ENCODE peak calls at places on chromosomes 7 and 10, in five cellular contexts. O is left ventricle myocardium inferior, E is right lobe of liver, T is testis, A is osteocyte. R is an unnamed sample.

GRCh38 chr10:69405221-69405620 is 11.5 kb downstream of the TACR2 start:
- DNase-seq in O (no peak), E (no peak), T (no peak), A (no peak), R (no peak)

GRCh38 chr7:141789917-141790316 is at the start of gene TAS2R5:
- DNase-seq in O (no peak), E (no peak), T (no peak), A (no peak), R (no peak)

GRCh38 chr10:3817002-3817401 is 32.0 kb upstream of the KLF6 start:
- DNase-seq in O (no peak), E (no peak), T (no peak), A (no peak), R (no peak)

GRCh38 chr7:120873367-120873766 is 15.4 kb upstream of the TSPAN12 start:
- DNase-seq in O (no peak), E (no peak), T (no peak), A (no peak), R (no peak)

GRCh38 chr7:1200045-1200444 is 32.6 kb upstream of the UNCX start:
- DNase-seq in O (no peak), E (no peak), T (no peak), A (no peak), R (no peak)

GRCh38 chr7:1274121-1274875 is 41.6 kb downstream of the UNCX start:
- DNase-seq in O (no peak), E (no peak), T (no peak), A (no peak), R (no peak)

GRCh38 chr10:95295031-95295755 is 4.4 kb upstream of the PDLIM1 start:
- DNase-seq in O (peak), E (peak), T (peak), A (no peak), R (no peak)

GRCh38 chr7:130154131-130154500 is 51.1 kb downstream of the TMEM209 start:
- DNase-seq in O (no peak), E (no peak), T (no peak), A (peak), R (no peak)

GRCh38 chr10:1142596-1142995 is 86.4 kb downstream of the WDR37 start:
- DNase-seq in O (no peak), E (no peak), T (no peak), A (peak), R (no peak)

GRCh38 chr10:30013684-30014246 is 45.6 kb downstream of the JCAD start:
- DNase-seq in O (peak), E (peak), T (peak), A (no peak), R (no peak)

GRCh38 chr10:106571216-106571954 is 593.1 kb downstream of the SORCS1 start:
- DNase-seq in O (no peak), E (no peak), T (no peak), A (no peak), R (no peak)

GRCh38 chr7:768881-769504 is 41.9 kb upstream of the PRKAR1B start:
- DNase-seq in O (peak), E (no peak), T (peak), A (no peak), R (no peak)

GRCh38 chr10:121113385-121113696 is 262.2 kb downstream of the WDR11 start:
- DNase-seq in O (no peak), E (no peak), T (no peak), A (no peak), R (no peak)

GRCh38 chr7:157996359-157997079 is 591.1 kb downstream of the PTPRN2 start:
- DNase-seq in O (no peak), E (no peak), T (peak), A (no peak), R (peak)

GRCh38 chr7:137753067-137753466 is 93.7 kb downstream of the DGKI start:
- DNase-seq in O (no peak), E (no peak), T (no peak), A (no peak), R (no peak)

GRCh38 chr7:157704365-157704764 is 367.6 kb downstream of the DNAJB6 start:
- DNase-seq in O (no peak), E (no peak), T (no peak), A (no peak), R (no peak)

GRCh38 chr10:29480281-29480954 is 154.4 kb downstream of the SVIL start:
- DNase-seq in O (no peak), E (no peak), T (no peak), A (peak), R (no peak)

GRCh38 chr10:121595321-121595805 is 2.9 kb downstream of the FGFR2 start:
- DNase-seq in O (no peak), E (no peak), T (no peak), A (no peak), R (no peak)

GRCh38 chr7:834277-834676 is 2.0 kb downstream of the SUN1 start:
- DNase-seq in O (no peak), E (no peak), T (no peak), A (no peak), R (no peak)

GRCh38 chr10:49367600-49367999 is 28.3 kb downstream of the DRGX start:
- DNase-seq in O (no peak), E (no peak), T (no peak), A (peak), R (no peak)

GRCh38 chr10:31769564-31769963 is 159.1 kb downstream of the ARHGAP12 start:
- DNase-seq in O (no peak), E (no peak), T (no peak), A (no peak), R (no peak)

GRCh38 chr7:4862156-4862555 is 326 bp upstream of the PAPOLB start:
- DNase-seq in O (no peak), E (no peak), T (no peak), A (no peak), R (no peak)

GRCh38 chr10:75226656-75227055 is 9.1 kb downstream of the COMTD1 start:
- DNase-seq in O (no peak), E (peak), T (no peak), A (no peak), R (no peak)

GRCh38 chr7:49644402-49645166 is 128.9 kb upstream of the VWC2 start:
- DNase-seq in O (no peak), E (no peak), T (no peak), A (no peak), R (no peak)

GRCh38 chr7:114392686-114393085 is 21.9 kb upstream of the FOXP2 start:
- DNase-seq in O (no peak), E (no peak), T (no peak), A (no peak), R (no peak)

GRCh38 chr10:69506834-69507643 is 55.8 kb downstream of the TSPAN15 start:
- DNase-seq in O (no peak), E (no peak), T (peak), A (peak), R (no peak)

GRCh38 chr7:22607180-22607579 is 107.2 kb upstream of the STEAP1B start:
- DNase-seq in O (no peak), E (no peak), T (no peak), A (no peak), R (no peak)

GRCh38 chr10:133313192-133313591 is 4.5 kb downstream of the ZNF511 start:
- DNase-seq in O (no peak), E (no peak), T (no peak), A (no peak), R (no peak)

GRCh38 chr7:121081327-121081936 is 92.9 kb downstream of the CPED1 start:
- DNase-seq in O (no peak), E (no peak), T (no peak), A (no peak), R (no peak)

GRCh38 chr7:94400643-94401042 is 5.9 kb downstream of the COL1A2 start:
- DNase-seq in O (no peak), E (no peak), T (no peak), A (no peak), R (no peak)

GRCh38 chr10:118669020-118669766 is 73.7 kb upstream of the PRLHR start:
- DNase-seq in O (no peak), E (no peak), T (peak), A (no peak), R (no peak)

GRCh38 chr7:121083138-121083789 is 94.8 kb downstream of the CPED1 start:
- DNase-seq in O (no peak), E (no peak), T (no peak), A (no peak), R (no peak)

GRCh38 chr7:113629244-113629643 is 289.6 kb downstream of the PPP1R3A start:
- DNase-seq in O (no peak), E (no peak), T (no peak), A (no peak), R (no peak)

DNA sequence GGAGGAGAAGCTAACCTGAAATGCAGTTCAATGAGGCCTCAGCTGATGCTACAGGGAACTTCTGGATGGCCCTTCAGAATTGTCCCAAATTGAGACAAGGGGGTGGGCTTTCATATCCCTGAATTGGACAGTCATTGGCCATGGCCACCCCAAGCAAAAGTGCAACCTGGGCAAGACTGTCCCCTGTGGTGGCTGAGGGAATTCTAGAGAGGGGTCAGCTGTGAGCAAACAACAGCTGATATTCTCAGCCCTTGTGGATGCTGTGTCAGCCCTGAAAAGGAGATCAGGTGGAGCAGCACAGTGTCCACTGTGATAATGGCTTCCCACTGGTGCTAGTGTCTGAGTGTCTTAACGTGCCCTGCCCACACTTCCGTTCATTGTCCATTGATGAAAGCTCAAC is 76.6 kb downstream of the SLC16A9 start:
- DNase-seq in O (no peak), E (no peak), T (no peak), A (no peak), R (no peak)
- TF ChIP-seq CTCF in O (no peak), E (no peak), T (no peak), A (no peak), R (no peak)

DNA sequence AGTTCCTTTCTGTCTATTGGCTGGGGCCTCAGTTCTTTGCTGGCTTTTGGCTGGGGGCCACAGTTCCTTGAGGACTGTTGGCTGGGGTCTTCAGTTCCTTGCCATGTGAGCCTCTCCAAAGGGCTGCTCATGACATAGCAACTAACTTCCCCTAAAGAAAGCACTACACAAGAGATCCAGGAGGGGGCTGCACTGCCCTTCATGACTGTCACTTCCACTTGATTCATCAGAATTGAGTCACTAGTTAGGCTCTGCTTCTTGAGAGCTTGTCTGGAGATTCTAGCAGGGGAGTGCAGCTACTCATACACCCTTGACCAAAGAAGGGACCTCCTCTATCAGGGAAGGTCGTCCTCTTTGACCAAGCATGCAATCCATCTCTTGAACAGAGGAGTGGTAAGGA is 38.0 kb upstream of the MKX start:
- DNase-seq in O (no peak), E (no peak), T (no peak), A (no peak), R (peak)
- TF ChIP-seq CTCF in O (peak), E (peak), T (no peak), A (peak), R (peak)

DNA sequence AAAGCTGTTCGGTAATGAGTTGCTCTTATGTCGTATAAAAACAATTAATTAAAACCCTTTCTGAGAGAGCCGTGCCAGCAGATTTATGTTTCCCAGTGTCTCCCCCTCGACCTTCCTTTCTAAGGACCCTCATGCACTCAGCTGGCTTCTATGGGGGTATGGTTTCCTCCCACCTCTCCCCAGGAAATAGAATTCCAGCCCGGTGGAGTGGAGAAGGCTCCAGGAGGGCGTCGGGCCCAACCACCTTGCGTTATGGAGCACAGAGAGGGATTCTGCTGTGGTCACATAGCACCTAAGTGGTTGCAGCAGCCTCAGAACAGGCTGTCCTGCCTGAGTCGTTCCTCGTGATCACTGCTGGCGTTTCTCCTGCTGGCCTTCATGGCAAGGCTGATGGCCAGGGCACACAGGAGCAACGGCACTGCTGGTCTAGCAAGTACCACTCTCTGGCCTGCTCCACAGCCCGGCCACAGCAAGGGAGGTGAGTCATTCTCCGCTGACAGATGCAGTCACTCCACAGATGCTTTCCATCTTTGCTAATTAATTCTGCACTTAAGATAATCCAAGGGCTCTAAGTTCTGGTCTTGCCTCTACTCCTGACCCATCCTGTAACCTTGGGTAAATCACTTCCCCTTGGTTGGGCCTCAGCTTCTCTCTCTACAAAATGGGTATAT is 244.2 kb downstream of the RPS24 start:
- DNase-seq in O (peak), E (no peak), T (peak), A (no peak), R (no peak)
- TF ChIP-seq CTCF in O (no peak), E (no peak), T (no peak), A (no peak), R (no peak)

GRCh38 chr10:78109210-78109609 is 75.5 kb downstream of the RPS24 start:
- DNase-seq in O (no peak), E (no peak), T (no peak), A (no peak), R (no peak)
- TF ChIP-seq CTCF in O (no peak), E (no peak), T (no peak), A (no peak), R (no peak)

DNA sequence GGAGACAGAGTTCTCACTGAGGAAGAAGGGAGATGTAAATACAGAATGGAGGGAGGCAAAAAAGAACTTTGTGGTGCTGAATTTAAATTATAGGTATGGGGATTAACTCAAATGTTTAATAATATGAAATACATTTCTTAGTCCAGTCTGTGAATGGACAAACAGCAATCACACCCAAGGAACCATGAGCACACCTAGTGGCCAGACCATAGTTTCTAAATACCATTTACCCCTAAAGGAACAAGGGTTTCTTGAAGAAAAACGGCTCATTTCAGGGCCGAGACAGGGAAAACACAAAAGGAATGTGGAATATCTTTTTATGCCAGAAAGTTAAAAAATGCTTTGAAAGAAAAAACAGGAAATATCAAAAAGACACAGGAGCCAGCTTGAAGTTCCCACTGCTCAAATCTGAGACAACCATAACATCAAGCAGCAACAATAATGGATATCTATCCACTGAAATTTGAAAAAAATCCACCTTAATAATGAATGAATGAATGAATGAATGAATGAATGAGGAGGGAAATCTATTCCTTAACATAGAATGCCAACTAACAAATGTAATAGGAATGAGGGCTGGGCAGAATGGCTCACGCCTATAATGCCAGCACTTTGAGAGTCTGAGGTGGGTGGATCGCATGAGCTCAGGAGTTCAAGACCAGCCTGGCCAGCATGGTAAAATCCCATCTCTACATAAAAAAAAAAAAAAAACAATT is 8.6 kb downstream of the IPMK start:
- DNase-seq in O (no peak), E (no peak), T (no peak), A (no peak), R (no peak)
- TF ChIP-seq CTCF in O (no peak), E (no peak), T (no peak), A (peak), R (peak)

GRCh38 chr7:12102101-12102500 is 109.0 kb upstream of the TMEM106B start:
- DNase-seq in O (no peak), E (no peak), T (no peak), A (no peak), R (no peak)
- TF ChIP-seq CTCF in O (no peak), E (no peak), T (no peak), A (no peak), R (no peak)

DNA sequence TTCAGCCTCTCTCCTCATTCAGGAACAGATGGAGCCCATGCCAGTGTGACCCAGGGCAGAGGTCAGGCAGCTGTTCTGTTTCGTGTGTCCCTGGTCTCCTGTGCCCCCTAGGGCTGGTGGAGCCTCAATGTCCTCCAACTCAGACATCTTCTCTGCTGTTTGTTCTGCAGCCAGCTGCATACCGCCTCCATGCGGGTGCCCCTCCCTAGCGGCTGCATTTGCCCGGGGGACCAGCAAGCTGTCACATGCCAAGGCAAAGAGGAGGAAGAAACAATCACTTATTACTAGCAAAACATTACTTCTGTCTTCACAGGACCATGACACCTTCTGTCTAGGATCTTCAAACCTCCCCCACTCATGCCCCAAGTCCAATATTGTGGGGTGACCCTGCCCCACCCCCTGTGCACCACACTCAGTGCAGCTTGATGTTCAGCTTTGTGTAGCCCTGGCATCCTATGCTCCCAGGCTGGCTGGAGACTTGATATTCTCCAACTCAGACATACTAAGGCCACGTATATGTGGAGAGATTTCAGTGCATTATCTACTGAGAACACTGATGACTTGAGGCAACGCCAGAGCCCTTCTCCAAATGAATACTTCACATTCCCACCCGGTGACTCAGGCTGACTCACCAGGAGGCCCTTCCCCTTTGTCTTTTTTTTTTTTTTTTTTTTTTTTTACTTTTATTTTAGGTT is 188.9 kb downstream of the SKIDA1 start:
- DNase-seq in O (peak), E (no peak), T (peak), A (peak), R (no peak)
- TF ChIP-seq CTCF in O (peak), E (no peak), T (no peak), A (peak), R (no peak)

GRCh38 chr7:44213872-44214595 is 13.3 kb downstream of the YKT6 start:
- DNase-seq in O (no peak), E (no peak), T (no peak), A (no peak), R (no peak)
- TF ChIP-seq CTCF in O (peak), E (peak), T (no peak), A (peak), R (no peak)

GRCh38 chr10:78937800-78938694 is 130.7 kb upstream of the ZMIZ1 start:
- DNase-seq in O (no peak), E (no peak), T (no peak), A (no peak), R (no peak)
- TF ChIP-seq CTCF in O (no peak), E (no peak), T (no peak), A (peak), R (peak)

GRCh38 chr7:27164381-27165088 is 802 bp downstream of the HOXA9 start:
- DNase-seq in O (peak), E (no peak), T (no peak), A (no peak), R (peak)
- TF ChIP-seq CTCF in O (no peak), E (no peak), T (no peak), A (no peak), R (peak)